ENCODE peak calls at places on chromosomes 4 and X, in four cellular contexts. S, F, V and O are unnamed samples.

GRCh38 chr4:60314367-60314766 is 885.8 kb upstream of the ADGRL3 start:
- DNase-seq in F (no peak), V (no peak), S (no peak), O (no peak)

GRCh38 chr4:101885574-101885973 is 95.0 kb downstream of the BANK1 start:
- DNase-seq in V (no peak), F (peak), S (no peak), O (no peak)

GRCh38 chrX:38985375-38985774 is 184.1 kb downstream of the MID1IP1 start:
- DNase-seq in V (peak), F (no peak), S (no peak), O (peak)

GRCh38 chrX:65598559-65599147 is 64.1 kb upstream of the LAS1L start:
- DNase-seq in S (no peak), F (no peak), V (no peak), O (no peak)

GRCh38 chr4:156889616-156890594 is 81.7 kb downstream of the PDGFC start:
- DNase-seq in F (no peak), S (no peak), V (no peak), O (no peak)

GRCh38 chr4:7304436-7304835 is 112.1 kb downstream of the SORCS2 start:
- DNase-seq in V (no peak), F (no peak), S (no peak), O (no peak)

GRCh38 chrX:39592776-39593175 is 505.0 kb downstream of the BCOR start:
- DNase-seq in F (no peak), S (no peak), V (no peak), O (no peak)

GRCh38 chrX:56068274-56068758 is 163.8 kb upstream of the KLF8 start:
- DNase-seq in S (no peak), V (no peak), F (no peak), O (no peak)

GRCh38 chrX:130299279-130300009 is 30.7 kb upstream of the ZNF280C start:
- DNase-seq in F (no peak), S (no peak), V (no peak), O (no peak)

GRCh38 chr4:166274136-166274761 is 401.2 kb downstream of the TLL1 start:
- DNase-seq in S (no peak), V (no peak), F (no peak), O (no peak)

GRCh38 chr4:98546910-98547544 is 111.4 kb downstream of the TSPAN5 start:
- DNase-seq in V (no peak), F (no peak), S (peak), O (no peak)

GRCh38 chr4:25172964-25173917 is 13.0 kb upstream of the SEPSECS start:
- DNase-seq in V (peak), F (no peak), S (no peak), O (no peak)

GRCh38 chr4:2058264-2059033 is 678 bp upstream of the NAT8L start:
- DNase-seq in F (no peak), S (no peak), V (peak), O (peak)

GRCh38 chr4:74105656-74106275 is 6.8 kb upstream of the CXCL2 start:
- DNase-seq in S (no peak), V (no peak), F (no peak), O (no peak)

GRCh38 chrX:54494166-54494969 is 1.7 kb downstream of the FGD1 start:
- DNase-seq in V (no peak), S (no peak), F (no peak), O (no peak)

GRCh38 chr4:151930372-151930771 is 169.6 kb upstream of the GATB start:
- DNase-seq in S (no peak), V (no peak), F (no peak), O (no peak)

GRCh38 chr4:1044469-1045192 is 33.2 kb downstream of the FGFRL1 start:
- DNase-seq in S (no peak), V (no peak), F (no peak), O (no peak)

GRCh38 chrX:136691028-136691809 is 43.3 kb downstream of the CD40LG start:
- DNase-seq in F (no peak), S (no peak), V (no peak), O (no peak)

GRCh38 chrX:86910027-86910426 is 607.6 kb upstream of the KLHL4 start:
- DNase-seq in F (no peak), V (no peak), S (no peak), O (no peak)

GRCh38 chr4:63430105-63430504 is 979.1 kb downstream of the TECRL start:
- DNase-seq in V (no peak), S (no peak), F (no peak), O (no peak)

GRCh38 chr4:83751336-83751949 is 215.5 kb downstream of the GPAT3 start:
- DNase-seq in S (no peak), V (no peak), F (no peak), O (no peak)

GRCh38 chrX:1164322-1165288 is 47.8 kb downstream of the CRLF2 start:
- DNase-seq in V (peak), S (peak), F (no peak), O (no peak)

GRCh38 chr4:85370400-85371032 is 104.4 kb upstream of the ARHGAP24 start:
- DNase-seq in V (peak), S (peak), F (peak), O (peak)

GRCh38 chr4:33837043-33837442 is 2407.3 kb downstream of the ARAP2 start:
- DNase-seq in S (no peak), F (no peak), V (no peak), O (no peak)

GRCh38 chr4:7792616-7793015 is 147.0 kb downstream of the AFAP1 start:
- DNase-seq in S (no peak), V (no peak), F (no peak), O (no peak)

GRCh38 chr4:158535130-158535614 is 13.5 kb downstream of the RXFP1 start:
- DNase-seq in V (no peak), F (no peak), S (no peak), O (no peak)

GRCh38 chrX:103461156-103461555 is 58.1 kb downstream of the RAB40A start:
- DNase-seq in S (no peak), F (no peak), V (no peak), O (no peak)

GRCh38 chr4:6229095-6229494 is 28.7 kb upstream of the JAKMIP1 start:
- DNase-seq in S (no peak), F (no peak), V (no peak), O (no peak)

GRCh38 chr4:139556071-139556734 is at the start of gene SETD7:
- DNase-seq in S (peak), V (peak), F (no peak), O (peak)

GRCh38 chr4:2795558-2796260 is 2.8 kb downstream of the SH3BP2 start:
- DNase-seq in F (no peak), S (peak), V (no peak), O (no peak)

GRCh38 chrX:8314881-8315280 is 143.8 kb upstream of the VCX2 start:
- DNase-seq in S (no peak), V (no peak), F (no peak), O (no peak)

GRCh38 chrX:926070-926469 is 286.4 kb downstream of the CRLF2 start:
- DNase-seq in F (no peak), V (no peak), S (no peak), O (no peak)

GRCh38 chr4:73034896-73035295 is 34.6 kb downstream of the COX18 start:
- DNase-seq in S (no peak), V (no peak), F (no peak), O (no peak)

GRCh38 chr4:7785017-7785416 is 154.6 kb downstream of the AFAP1 start:
- DNase-seq in S (no peak), V (no peak), F (no peak), O (no peak)

GRCh38 chrX:2224141-2224540 is 276.6 kb downstream of the DHRSX start:
- DNase-seq in F (no peak), S (no peak), V (no peak), O (no peak)

GRCh38 chr4:113436360-113436759 is 325.2 kb downstream of the CAMK2D start:
- DNase-seq in S (no peak), F (no peak), V (no peak), O (no peak)

GRCh38 chr4:18850763-18851331 is 829.3 kb upstream of the LCORL start:
- DNase-seq in F (no peak), S (no peak), V (no peak), O (no peak)

GRCh38 chrX:11381464-11381863 is 88.3 kb downstream of the AMELX start:
- DNase-seq in S (peak), F (peak), V (peak), O (peak)

GRCh38 chrX:11382935-11383334 is 89.7 kb downstream of the AMELX start:
- DNase-seq in F (no peak), S (no peak), V (no peak), O (no peak)

GRCh38 chrX:11380187-11380586 is 87.0 kb downstream of the AMELX start:
- DNase-seq in F (no peak), V (no peak), S (no peak), O (no peak)

GRCh38 chrX:11386812-11387211 is 93.6 kb downstream of the AMELX start:
- DNase-seq in V (no peak), F (no peak), S (no peak), O (no peak)

GRCh38 chrX:11386001-11386523 is 92.8 kb downstream of the AMELX start:
- DNase-seq in S (no peak), V (no peak), F (no peak), O (no peak)
- TF ChIP-seq ELF4 in S (no peak), V (no peak), F (no peak), O (no peak)

GRCh38 chr4:128571747-128572146 is 237.8 kb upstream of the JADE1 start:
- DNase-seq in S (no peak), V (no peak), F (no peak), O (no peak)

GRCh38 chr4:128566688-128567087 is 242.8 kb upstream of the JADE1 start:
- DNase-seq in F (no peak), S (no peak), V (no peak), O (no peak)

GRCh38 chr4:128572778-128573241 is 236.7 kb upstream of the JADE1 start:
- DNase-seq in S (no peak), V (no peak), F (no peak), O (no peak)

GRCh38 chr4:128573781-128574508 is 235.6 kb upstream of the JADE1 start:
- DNase-seq in S (no peak), V (no peak), F (peak), O (no peak)

DNA sequence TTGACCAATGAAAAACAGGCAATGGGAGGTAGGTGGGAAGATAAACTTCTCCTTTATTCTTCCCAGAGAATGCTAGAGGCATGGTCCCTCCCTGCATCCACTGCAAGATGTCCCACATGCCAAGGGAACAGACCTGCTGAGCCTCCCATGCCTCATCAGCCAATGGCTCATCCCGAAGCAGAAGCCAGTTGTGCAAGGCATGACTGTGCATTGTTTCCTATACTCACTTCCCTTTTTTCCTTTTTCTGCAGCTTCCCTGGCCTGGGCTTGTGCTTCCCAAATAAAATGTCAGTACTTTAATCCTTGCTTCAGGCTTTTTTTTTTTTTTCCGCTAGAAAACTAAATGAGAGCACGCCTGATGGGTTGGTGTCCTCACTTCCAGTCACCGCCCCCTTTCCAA is 239.1 kb upstream of the JADE1 start:
- DNase-seq in V (peak), F (no peak), S (no peak), O (no peak)
- TF ChIP-seq ELF4 in V (no peak), F (no peak), S (no peak), O (no peak)

GRCh38 chr4:30717208-30718020 is 2.8 kb upstream of the PCDH7 start:
- DNase-seq in S (peak), F (no peak), V (no peak), O (peak)

GRCh38 chr4:30714408-30715031 is 5.6 kb upstream of the PCDH7 start:
- DNase-seq in S (peak), V (peak), F (peak), O (peak)

GRCh38 chr4:30718021-30718888 is 1.9 kb upstream of the PCDH7 start:
- DNase-seq in S (peak), F (no peak), V (no peak), O (peak)

GRCh38 chr4:30716671-30717207 is 3.4 kb upstream of the PCDH7 start:
- DNase-seq in S (no peak), F (no peak), V (no peak), O (peak)

DNA sequence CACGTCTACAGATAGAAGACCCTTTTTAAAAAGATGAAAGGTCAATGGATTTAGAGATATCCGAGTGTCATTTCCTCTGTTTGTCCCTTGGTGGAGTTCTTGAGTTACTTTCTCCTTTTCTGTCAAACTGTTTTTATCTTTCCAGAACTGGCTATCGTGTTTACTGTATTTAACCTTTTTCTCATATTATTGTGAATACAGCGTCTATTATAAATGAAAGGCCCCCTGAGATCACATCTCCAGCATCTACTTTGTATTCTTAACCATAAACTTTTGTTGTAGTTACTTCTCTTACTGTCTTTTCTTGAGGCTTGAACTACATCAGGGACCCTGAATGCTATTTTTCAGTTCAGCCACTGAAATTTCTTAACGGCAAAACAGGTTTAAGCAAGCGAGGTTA is 4.0 kb upstream of the PCDH7 start:
- DNase-seq in F (peak), S (no peak), V (no peak), O (no peak)
- TF ChIP-seq ELF4 in F (no peak), S (no peak), V (no peak), O (no peak)

GRCh38 chr4:42396361-42397255 is 680 bp upstream of the SHISA3 start:
- DNase-seq in S (no peak), F (no peak), V (no peak), O (no peak)

GRCh38 chr4:42397635-42398447 is 553 bp downstream of the SHISA3 start:
- DNase-seq in V (no peak), S (no peak), F (no peak), O (peak)

GRCh38 chr4:42398448-42399355 is 1.4 kb downstream of the SHISA3 start:
- DNase-seq in S (peak), F (no peak), V (no peak), O (no peak)

GRCh38 chr4:42395595-42395994 is 1.7 kb upstream of the SHISA3 start:
- DNase-seq in S (no peak), V (no peak), F (no peak), O (no peak)

GRCh38 chr4:42397256-42397634 is at the start of gene SHISA3:
- DNase-seq in V (no peak), S (peak), F (no peak), O (peak)
- TF ChIP-seq ELF4 in V (no peak), S (no peak), F (no peak), O (no peak)